ENCODE peak calls at places on chromosomes 16 and 17, in nine cellular contexts. S is erythroblast, Y is adrenal gland, P is endothelial cell of umbilical vein, K is NB4, V is tibial nerve, N is lower leg skin, U is IMR-90, C is body of pancreas. F is an unnamed sample.

GRCh38 chr16:53429221-53429943 is 4.9 kb upstream of the RBL2 start:
- DNase-seq in N (no peak), V (no peak), S (peak), C (peak), P (peak), Y (peak), U (peak), K (no peak), F (no peak)

GRCh38 chr16:70782237-70782636 is 18.7 kb downstream of the VAC14 start:
- DNase-seq in U (no peak), N (no peak), P (no peak), C (no peak), V (no peak), Y (no peak), S (no peak), K (no peak), F (no peak)

GRCh38 chr16:47978491-47979490 is 177.0 kb downstream of the ABCC12 start:
- DNase-seq in Y (no peak), P (no peak), V (no peak), C (no peak), U (no peak), S (no peak), N (no peak), K (no peak), F (no peak)

GRCh38 chr17:7001562-7001961 is 5.7 kb downstream of the ALOX12 start:
- DNase-seq in U (no peak), C (peak), V (no peak), N (peak), K (peak), P (peak), Y (no peak), S (peak), F (no peak)

GRCh38 chr17:33667052-33667509 is 374.0 kb upstream of the ASIC2 start:
- DNase-seq in U (no peak), V (no peak), C (no peak), N (peak), K (peak), S (no peak), P (no peak), Y (no peak), F (no peak)

GRCh38 chr16:3038256-3038655 is 1.5 kb upstream of the BICDL2 start:
- DNase-seq in N (no peak), K (no peak), C (peak), P (no peak), V (no peak), Y (no peak), U (no peak), S (no peak), F (no peak)

GRCh38 chr16:2586241-2586640 is 48.4 kb downstream of the PDPK1 start:
- DNase-seq in S (peak), C (no peak), N (peak), U (no peak), K (no peak), V (no peak), Y (no peak), P (no peak), F (no peak)

GRCh38 chr16:24977673-24978065 is 37.5 kb downstream of the ARHGAP17 start:
- DNase-seq in P (peak), Y (no peak), V (no peak), C (no peak), U (peak), N (no peak), K (no peak), S (no peak), F (no peak)

GRCh38 chr16:72042157-72042660 is 12.1 kb upstream of the HP start:
- DNase-seq in P (peak), C (peak), U (no peak), S (no peak), Y (no peak), N (no peak), V (no peak), K (no peak), F (no peak)

GRCh38 chr17:73292031-73292531 is 19.7 kb downstream of the CDC42EP4 start:
- DNase-seq in Y (peak), K (peak), C (peak), V (no peak), N (no peak), P (peak), U (peak), S (peak), F (no peak)

GRCh38 chr17:37092041-37092440 is 143.3 kb downstream of the AATF start:
- DNase-seq in Y (no peak), P (no peak), U (no peak), V (no peak), C (no peak), N (no peak), K (no peak), S (no peak), F (no peak)

GRCh38 chr16:27483624-27484023 is 66.1 kb downstream of the GTF3C1 start:
- DNase-seq in Y (no peak), P (peak), S (no peak), U (no peak), V (no peak), N (no peak), C (no peak), K (no peak), F (no peak)

GRCh38 chr17:55533611-55534010 is 22.4 kb upstream of the SMIM36 start:
- DNase-seq in K (no peak), V (no peak), U (peak), Y (no peak), N (no peak), C (no peak), S (no peak), P (peak), F (no peak)

GRCh38 chr17:58351710-58352017 is 337 bp downstream of the SUPT4H1 start:
- DNase-seq in P (no peak), S (no peak), K (peak), N (no peak), C (no peak), Y (no peak), V (no peak), U (no peak), F (no peak)

GRCh38 chr16:11401161-11402050 is 56.1 kb downstream of the RMI2 start:
- DNase-seq in K (no peak), P (no peak), S (no peak), N (no peak), C (peak), U (no peak), V (no peak), Y (peak), F (no peak)

GRCh38 chr16:1237990-1238389 is 2.5 kb upstream of the TPSAB1 start:
- DNase-seq in U (no peak), S (no peak), Y (no peak), P (no peak), N (no peak), K (no peak), V (no peak), C (peak), F (no peak)

GRCh38 chr17:73118139-73118538 is 25.7 kb upstream of the SLC39A11 start:
- DNase-seq in C (no peak), V (no peak), U (no peak), K (no peak), Y (no peak), P (no peak), S (no peak), N (no peak), F (no peak)

GRCh38 chr16:27208081-27208692 is 4.9 kb downstream of the KDM8 start:
- DNase-seq in U (no peak), K (no peak), C (peak), P (no peak), V (no peak), S (no peak), Y (no peak), N (no peak), F (no peak)

GRCh38 chr16:386641-387156 is 4.9 kb upstream of the PGAP6 start:
- DNase-seq in K (no peak), S (no peak), Y (no peak), C (no peak), U (no peak), N (no peak), P (no peak), V (no peak), F (no peak)

DNA sequence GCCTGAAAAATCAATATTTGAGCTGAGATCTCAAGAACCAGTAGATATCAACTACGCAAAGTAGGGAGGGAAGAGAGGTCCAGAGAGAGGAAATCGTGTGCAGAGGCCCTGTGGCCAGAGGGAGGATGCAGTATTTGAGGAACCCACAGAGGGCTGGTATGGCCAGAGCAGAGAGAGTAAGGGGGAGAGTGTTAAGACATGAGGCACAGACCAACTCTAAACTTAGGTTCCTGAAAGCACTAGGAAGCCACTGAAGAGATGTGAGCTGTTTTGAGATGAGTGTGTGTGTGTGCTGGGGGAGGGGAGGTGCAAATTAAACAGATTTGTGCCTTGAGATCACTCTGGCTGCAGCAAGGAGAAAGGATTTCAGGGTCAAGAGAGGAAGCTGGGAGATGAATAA is 10.9 kb downstream of the SLC13A2 start:
- DNase-seq in U (no peak), Y (no peak), V (no peak), K (peak), P (no peak), S (no peak), C (no peak), N (no peak), F (peak)
- TF ChIP-seq POLR2A in U (no peak), Y (no peak), V (no peak), K (no peak), P (no peak), S (no peak), C (no peak), N (no peak), F (peak)

GRCh38 chr17:79009397-79010303 is at the start of gene CANT1:
- DNase-seq in U (peak), N (peak), Y (peak), K (peak), C (peak), S (peak), V (peak), P (peak), F (peak)

GRCh38 chr17:79006794-79007503 is 2.6 kb downstream of the CANT1 start:
- DNase-seq in N (peak), S (no peak), U (no peak), C (no peak), Y (peak), V (no peak), P (no peak), K (no peak), F (no peak)

GRCh38 chr17:79006001-79006400 is 3.6 kb downstream of the CANT1 start:
- DNase-seq in Y (no peak), N (peak), K (no peak), V (no peak), C (no peak), P (no peak), S (no peak), U (no peak), F (no peak)

GRCh38 chr17:79008666-79009387 is 737 bp downstream of the CANT1 start:
- DNase-seq in K (no peak), N (peak), V (no peak), S (no peak), Y (peak), P (no peak), C (no peak), U (no peak), F (no peak)

DNA sequence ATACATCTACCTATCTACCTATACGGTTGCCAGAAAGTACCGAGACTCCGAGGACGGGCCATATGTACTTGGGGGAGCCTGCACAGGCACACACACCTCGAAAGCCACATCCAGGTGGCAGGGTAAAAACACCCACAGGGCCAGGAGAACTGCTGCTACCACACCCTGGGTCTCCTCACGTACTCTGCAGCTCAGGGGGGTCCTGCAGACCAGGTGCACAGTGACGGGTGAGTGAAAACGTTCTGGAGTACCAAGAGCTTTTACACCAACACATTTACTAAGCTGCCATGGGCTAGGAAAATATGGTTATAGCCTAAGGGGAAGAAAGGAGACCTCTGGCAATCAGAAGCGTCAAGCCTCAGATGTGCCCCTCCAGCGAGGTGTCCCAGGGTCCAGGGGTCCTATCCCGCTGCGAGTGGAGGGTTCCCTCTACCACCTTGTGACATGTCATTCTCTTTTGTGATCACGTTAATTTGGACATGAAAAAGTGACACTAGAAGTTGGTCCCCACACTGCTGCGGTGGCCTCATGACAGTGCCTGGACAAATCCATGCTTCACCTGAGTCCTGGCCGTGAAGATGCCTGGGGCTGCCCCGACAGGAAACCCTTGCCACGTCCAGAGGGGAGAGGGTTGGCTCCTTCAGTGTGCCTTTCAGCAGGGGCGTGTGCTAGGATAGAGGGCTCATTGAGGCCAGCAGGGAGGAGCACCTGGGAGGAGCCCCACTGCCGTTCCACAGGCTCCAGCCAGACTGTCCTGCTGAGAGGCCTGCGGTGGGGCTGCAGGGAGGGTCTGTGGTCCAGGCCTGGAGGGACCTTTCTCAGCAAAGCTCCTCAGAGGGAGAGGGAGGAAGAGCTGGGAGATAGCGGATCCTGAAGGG is 1.8 kb downstream of the CANT1 start:
- DNase-seq in K (no peak), P (no peak), S (peak), N (peak), U (no peak), V (no peak), Y (peak), C (no peak), F (no peak)
- TF ChIP-seq POLR2A in K (no peak), P (no peak), S (no peak), N (no peak), U (no peak), V (no peak), Y (no peak), C (no peak), F (no peak)

DNA sequence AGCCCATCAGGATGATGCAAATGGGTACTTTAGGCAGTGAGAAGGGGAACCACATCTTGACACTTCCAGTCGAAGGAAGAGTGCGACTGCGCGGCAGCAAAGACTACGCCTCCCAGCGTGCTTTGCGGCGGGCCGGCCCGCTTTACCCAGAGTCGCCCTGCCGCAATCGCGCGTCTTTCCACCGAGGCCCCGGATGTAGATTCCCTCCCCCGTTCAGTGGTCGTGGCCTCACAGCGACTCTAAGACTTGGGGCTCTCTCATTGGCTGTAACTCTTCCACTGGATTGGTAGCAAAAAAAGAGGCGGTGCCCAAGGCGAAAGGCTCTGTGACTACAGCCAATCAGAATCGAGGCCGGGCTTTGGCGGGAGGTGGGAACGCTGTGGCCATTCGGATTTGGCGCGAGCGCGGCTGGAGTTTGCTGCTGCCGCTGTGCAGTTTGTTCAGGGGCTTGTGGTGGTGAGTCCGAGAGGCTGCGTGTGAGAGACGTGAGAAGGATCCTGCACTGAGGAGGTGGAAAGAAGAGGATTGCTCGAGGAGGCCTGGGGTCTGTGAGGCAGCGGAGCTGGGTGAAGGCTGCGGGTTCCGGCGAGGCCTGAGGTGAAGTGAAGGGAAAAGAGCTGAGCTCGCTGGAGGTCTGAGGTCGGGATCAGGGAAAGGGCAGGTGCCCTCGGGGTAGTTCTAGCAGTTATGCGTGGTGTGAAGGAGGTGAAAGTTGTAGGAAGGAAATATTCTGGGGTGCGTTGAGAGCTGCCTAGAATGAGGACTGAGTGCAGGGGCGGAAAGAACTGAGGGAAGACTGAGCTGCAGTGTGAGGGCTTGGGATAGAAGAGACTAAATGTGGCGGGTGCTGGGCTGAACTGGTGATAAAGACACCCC is at the start of gene CDC6:
- DNase-seq in Y (peak), V (peak), S (peak), P (peak), N (peak), K (peak), U (peak), C (peak), F (peak)
- TF ChIP-seq POLR2A in Y (peak), V (peak), S (peak), P (peak), N (no peak), K (peak), U (peak), C (peak), F (peak)

GRCh38 chr17:35101036-35101435 is 18.6 kb downstream of the RAD51D start:
- DNase-seq in Y (no peak), P (no peak), U (no peak), K (no peak), N (no peak), S (no peak), C (no peak), V (no peak), F (no peak)
- TF ChIP-seq POLR2A in Y (no peak), P (no peak), U (no peak), K (no peak), N (no peak), S (no peak), C (no peak), V (no peak), F (no peak)

F was measured in GM12891.